ENCODE peak calls at places on chromosomes 12 and 14, in four cellular contexts. O, V, H and W are unnamed samples.

GRCh38 chr12:92029902-92030586 is 115.6 kb downstream of the BTG1 start:
- DNase-seq in H (no peak), O (no peak), V (no peak), W (no peak)

GRCh38 chr12:91608562-91608961 is 425.9 kb upstream of the DCN start:
- DNase-seq in V (no peak), O (no peak), H (no peak), W (no peak)

GRCh38 chr14:69190191-69190590 is 1.1 kb upstream of the EXD2 start:
- DNase-seq in H (no peak), O (no peak), V (no peak), W (no peak)

GRCh38 chr14:101196795-101197590 is 293.5 kb upstream of the RTL1 start:
- DNase-seq in O (no peak), H (no peak), V (peak; percentile 19), W (no peak)

GRCh38 chr12:27843714-27844245 is 63.7 kb upstream of the MANSC4 start:
- DNase-seq in V (peak; percentile 35), H (peak; percentile 21), O (no peak), W (no peak)

GRCh38 chr14:36443374-36443773 is 76.7 kb downstream of the NKX2-1 start:
- DNase-seq in H (no peak), O (no peak), V (no peak), W (no peak)

GRCh38 chr12:630656-631632 is 32.3 kb downstream of the NINJ2 start:
- DNase-seq in H (no peak), O (no peak), V (no peak), W (no peak)

GRCh38 chr12:48988030-48988649 is 10.0 kb downstream of the WNT1 start:
- DNase-seq in H (peak; percentile 46), O (no peak), V (peak; percentile 79), W (peak; percentile 68)

GRCh38 chr12:11886339-11886738 is 184.4 kb upstream of the BCL2L14 start:
- DNase-seq in O (no peak), V (no peak), H (no peak), W (no peak)

GRCh38 chr12:24960222-24960855 is 11.4 kb upstream of the BCAT1 start:
- DNase-seq in V (peak; percentile 37), H (peak; percentile 36), O (peak; percentile 56), W (peak; percentile 55)

GRCh38 chr12:94697631-94698030 is 47.3 kb upstream of the TMCC3 start:
- DNase-seq in O (no peak), V (no peak), H (no peak), W (no peak)

GRCh38 chr14:24849471-24849870 is 200.5 kb downstream of the STXBP6 start:
- DNase-seq in V (no peak), H (no peak), O (no peak), W (no peak)

GRCh38 chr12:56862264-56862663 is 71.9 kb downstream of the SDR9C7 start:
- DNase-seq in V (no peak), H (no peak), O (no peak), W (no peak)

GRCh38 chr14:65840118-65840751 is 427.7 kb downstream of the FUT8 start:
- DNase-seq in O (no peak), H (no peak), V (peak; percentile 8), W (no peak)

GRCh38 chr12:32454075-32454474 is 54.7 kb downstream of the FGD4 start:
- DNase-seq in H (no peak), V (no peak), O (no peak), W (peak; percentile 65)

GRCh38 chr14:23299558-23299957 is 3.1 kb downstream of the PPP1R3E start:
- DNase-seq in H (peak; percentile 87), V (peak; percentile 26), O (no peak), W (peak; percentile 75)

GRCh38 chr12:121253638-121254335 is 42.7 kb downstream of the CAMKK2 start:
- DNase-seq in H (no peak), O (no peak), V (no peak), W (no peak)

GRCh38 chr12:1281683-1282366 is 290.8 kb downstream of the ERC1 start:
- DNase-seq in O (no peak), H (no peak), V (peak; percentile 14), W (no peak)

GRCh38 chr12:120496353-120497340 is 734 bp downstream of the DYNLL1 start:
- DNase-seq in O (no peak), V (peak; percentile 82), H (no peak), W (peak; percentile 44)

GRCh38 chr14:23209651-23210423 is 26.4 kb upstream of the SLC7A8 start:
- DNase-seq in O (no peak), V (no peak), H (no peak), W (no peak)

GRCh38 chr12:12081836-12082497 is 11.2 kb downstream of the BCL2L14 start:
- DNase-seq in O (peak; percentile 39), V (peak; percentile 57), H (peak; percentile 70), W (peak; percentile 73)

GRCh38 chr14:101070540-101071492 is 167.3 kb upstream of the RTL1 start:
- DNase-seq in V (no peak), H (no peak), O (no peak), W (no peak)

GRCh38 chr12:56591961-56592360 is 38.2 kb downstream of the BAZ2A start:
- DNase-seq in V (no peak), O (no peak), H (no peak), W (no peak)

GRCh38 chr12:71208053-71208685 is 50.4 kb upstream of the TSPAN8 start:
- DNase-seq in H (no peak), O (no peak), V (no peak), W (no peak)

GRCh38 chr14:90426663-90427062 is 29.8 kb downstream of the CALM1 start:
- DNase-seq in H (no peak), O (no peak), V (no peak), W (no peak)

GRCh38 chr12:92138144-92138543 is 7.5 kb downstream of the BTG1 start:
- DNase-seq in O (no peak), V (no peak), H (no peak), W (no peak)

GRCh38 chr12:48601013-48601756 is 31.3 kb upstream of the LALBA start:
- DNase-seq in O (peak; percentile 45), H (no peak), V (peak; percentile 55), W (no peak)

GRCh38 chr12:104303538-104304151 is at the start of gene EID3:
- DNase-seq in V (no peak), H (no peak), O (no peak), W (peak; percentile 90)

GRCh38 chr14:72781476-72782181 is 112.3 kb downstream of the DPF3 start:
- DNase-seq in H (peak; percentile 84), O (no peak), V (no peak), W (peak; percentile 24)

GRCh38 chr14:67411820-67412421 is at the start of gene PLEK2:
- DNase-seq in O (no peak), V (no peak), H (no peak), W (peak; percentile 53)

GRCh38 chr12:6268484-6269157 is 41.9 kb upstream of the PLEKHG6 start:
- DNase-seq in H (no peak), V (no peak), O (no peak), W (no peak)

GRCh38 chr12:30836656-30837445 is 82.1 kb upstream of the CAPRIN2 start:
- DNase-seq in V (no peak), H (no peak), O (no peak), W (no peak)

GRCh38 chr14:71438684-71439083 is 493.5 kb upstream of the RGS6 start:
- DNase-seq in O (no peak), H (no peak), V (no peak), W (no peak)

GRCh38 chr12:26022043-26022442 is 63.6 kb downstream of the RASSF8 start:
- DNase-seq in H (no peak), O (no peak), V (no peak), W (no peak)

GRCh38 chr12:68227356-68227755 is 1.7 kb upstream of the IL26 start:
- DNase-seq in V (no peak), O (no peak), H (no peak), W (no peak)

GRCh38 chr12:68222336-68222735 is 3.3 kb downstream of the IL26 start:
- DNase-seq in V (no peak), H (no peak), O (no peak), W (no peak)

GRCh38 chr12:68223067-68223747 is 2.4 kb downstream of the IL26 start:
- DNase-seq in O (peak; percentile 71), H (peak; percentile 71), V (peak; percentile 79), W (peak; percentile 76)

GRCh38 chr12:68225576-68226476 is at the start of gene IL26:
- DNase-seq in H (no peak), V (no peak), O (no peak), W (no peak)

GRCh38 chr12:68224613-68225285 is 861 bp downstream of the IL26 start:
- DNase-seq in V (no peak), O (no peak), H (no peak), W (no peak)
- TF ChIP-seq JUNB in V (no peak), O (no peak), H (no peak), W (no peak)

GRCh38 chr14:78566017-78566858 is 396.1 kb downstream of the NRXN3 start:
- DNase-seq in V (peak; percentile 39), H (peak; percentile 34), O (peak; percentile 25), W (peak; percentile 37)
- TF ChIP-seq CHD2 in V (no peak), H (no peak), O (no peak), W (no peak)

GRCh38 chr12:109793411-109793810 is 39.8 kb downstream of the TRPV4 start:
- DNase-seq in V (no peak), O (no peak), H (no peak), W (no peak)
- TF ChIP-seq ESRRA in V (no peak), O (no peak), H (no peak), W (no peak)

DNA sequence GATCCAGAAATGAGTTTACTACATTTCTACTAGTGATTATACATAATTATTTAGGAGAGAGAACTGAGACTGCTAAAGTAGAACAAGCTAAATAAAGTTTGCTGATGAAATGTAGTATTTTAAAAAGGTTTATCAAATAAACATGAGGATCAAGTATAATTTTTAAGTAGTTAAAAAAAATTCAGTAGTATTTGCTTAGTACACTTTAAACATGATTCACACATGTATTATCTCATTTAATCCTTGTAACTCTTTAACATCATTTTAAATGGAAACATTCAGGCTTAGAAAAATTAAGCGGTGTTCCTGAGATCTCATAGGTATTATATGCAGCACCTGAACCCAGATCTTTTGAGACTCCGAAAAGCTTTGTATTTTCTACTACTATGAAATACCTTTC is 8.7 kb downstream of the SNW1 start:
- DNase-seq in V (no peak), O (no peak), H (no peak), W (no peak)
- TF ChIP-seq JUNB in V (no peak), O (no peak), H (no peak), W (no peak)

GRCh38 chr14:105882626-105883025 is 356.2 kb downstream of the TMEM121 start:
- DNase-seq in V (no peak), H (no peak), O (no peak), W (no peak)

GRCh38 chr14:105888151-105888550 is 361.8 kb downstream of the TMEM121 start:
- DNase-seq in H (no peak), V (no peak), O (no peak), W (no peak)

GRCh38 chr14:105883066-105884005 is 357.0 kb downstream of the TMEM121 start:
- DNase-seq in H (no peak), V (no peak), O (no peak), W (no peak)

GRCh38 chr14:105885561-105886320 is 359.4 kb downstream of the TMEM121 start:
- DNase-seq in O (no peak), V (peak; percentile 1), H (no peak), W (no peak)

GRCh38 chr14:105884808-105885281 is 358.5 kb downstream of the TMEM121 start:
- DNase-seq in O (no peak), H (no peak), V (no peak), W (no peak)
- TF ChIP-seq CHD2 in O (no peak), H (no peak), V (no peak), W (no peak)

GRCh38 chr14:60003991-60004390 is 84.0 kb downstream of the LRRC9 start:
- DNase-seq in H (peak; percentile 17), O (no peak), V (no peak), W (no peak)
- TF ChIP-seq ESRRA in H (no peak), O (no peak), V (no peak), W (no peak)